ENCODE peak calls at places on chromosomes 12 and 14, in five cellular contexts. W, X, K, Q and V are unnamed samples.

GRCh38 chr12:94186461-94187237 is 38.3 kb downstream of the PLXNC1 start:
- DNase-seq in K (no peak), W (no peak), Q (no peak), X (peak), V (no peak)

GRCh38 chr12:38156497-38157245 is 159.9 kb upstream of the ALG10B start:
- DNase-seq in W (no peak), X (no peak), K (no peak), Q (no peak), V (no peak)

GRCh38 chr12:51636581-51636980 is 45.5 kb downstream of the SCN8A start:
- DNase-seq in Q (no peak), K (no peak), W (no peak), X (no peak), V (no peak)

GRCh38 chr14:56194062-56194461 is 75.9 kb downstream of the PELI2 start:
- DNase-seq in Q (no peak), K (no peak), X (no peak), W (no peak), V (no peak)

GRCh38 chr12:52011602-52012214 is 5.0 kb downstream of the TAMALIN start:
- DNase-seq in W (no peak), Q (no peak), X (no peak), K (no peak), V (no peak)

GRCh38 chr14:56555921-56556570 is 23.6 kb upstream of the TMEM260 start:
- DNase-seq in Q (no peak), K (no peak), X (no peak), W (peak), V (no peak)

GRCh38 chr14:38391334-38391733 is 135.4 kb upstream of the CLEC14A start:
- DNase-seq in W (no peak), Q (no peak), X (no peak), K (no peak), V (no peak)

GRCh38 chr14:53549956-53550355 is 396.8 kb upstream of the DDHD1 start:
- DNase-seq in W (no peak), Q (no peak), K (no peak), X (no peak), V (no peak)

GRCh38 chr14:79334272-79334671 is 877.0 kb downstream of the DIO2 start:
- DNase-seq in X (no peak), Q (no peak), K (no peak), W (no peak), V (no peak)

GRCh38 chr14:33680873-33681272 is 270.0 kb downstream of the EGLN3 start:
- DNase-seq in Q (no peak), K (no peak), W (no peak), X (no peak), V (no peak)

GRCh38 chr12:82730832-82731497 is 44.3 kb downstream of the TMTC2 start:
- DNase-seq in Q (no peak), K (no peak), X (no peak), W (peak), V (no peak)

GRCh38 chr12:27573972-27574371 is 50.0 kb downstream of the PPFIBP1 start:
- DNase-seq in Q (no peak), K (peak), X (peak), W (no peak), V (no peak)

GRCh38 chr12:89856431-89856830 is 147.8 kb upstream of the ATP2B1 start:
- DNase-seq in W (no peak), X (no peak), K (peak), Q (peak), V (no peak)

GRCh38 chr14:69101331-69101826 is 51.5 kb downstream of the DCAF5 start:
- DNase-seq in K (no peak), X (peak), W (no peak), Q (peak), V (no peak)

GRCh38 chr14:54712371-54712998 is 145.6 kb downstream of the SAMD4A start:
- DNase-seq in X (no peak), K (no peak), W (no peak), Q (peak), V (no peak)

GRCh38 chr12:3200032-3200617 is 122.9 kb downstream of the TSPAN9 start:
- DNase-seq in X (no peak), K (no peak), W (no peak), Q (no peak), V (no peak)

GRCh38 chr12:25556136-25556535 is 3.1 kb upstream of the LMNTD1 start:
- DNase-seq in K (no peak), W (no peak), Q (no peak), X (no peak), V (no peak)

GRCh38 chr12:97941686-97942354 is 479.2 kb downstream of the RMST start:
- DNase-seq in K (no peak), Q (no peak), W (no peak), X (no peak), V (no peak)

GRCh38 chr12:60257063-60257462 is 661.2 kb downstream of the SLC16A7 start:
- DNase-seq in X (peak), K (no peak), Q (no peak), W (no peak), V (no peak)

GRCh38 chr12:50249464-50250229 is 33.7 kb downstream of the LIMA1 start:
- DNase-seq in X (no peak), W (no peak), Q (no peak), K (no peak), V (no peak)

GRCh38 chr12:22034709-22035506 is 11.1 kb upstream of the CMAS start:
- DNase-seq in Q (no peak), K (no peak), W (no peak), X (no peak), V (no peak)

GRCh38 chr12:53989227-53990113 is 4.5 kb downstream of the HOXC10 start:
- DNase-seq in X (no peak), W (no peak), Q (peak), K (no peak), V (no peak)